ENCODE peak calls at places on chromosomes 16 and 17, in six cellular contexts. E, X, Y, B, J and P are unnamed samples. For H3K4me1, the result is how much of the 10 kb centered on the place peaks cover.

GRCh38 chr17:17693253-17693954 is 12.1 kb downstream of the RAI1 start:
- DNase-seq in E (peak), X (peak), Y (no peak), B (no peak), J (peak), P (peak)

GRCh38 chr17:44546711-44547606 is 10.3 kb upstream of the FZD2 start:
- DNase-seq in E (peak), X (no peak), Y (no peak), B (no peak), J (no peak), P (no peak)

GRCh38 chr17:28345420-28346198 is 10.0 kb downstream of the TNFAIP1 start:
- DNase-seq in E (peak), X (no peak), Y (peak), B (no peak), J (no peak), P (no peak)

GRCh38 chr17:3594056-3594810 is 15.0 kb downstream of the TRPV1 start:
- DNase-seq in E (peak), X (no peak), Y (peak), B (no peak), J (no peak), P (peak)

GRCh38 chr16:87145181-87146176 is 171.7 kb downstream of the C16orf95 start:
- DNase-seq in E (peak), X (no peak), Y (no peak), B (no peak), J (no peak), P (peak)

GRCh38 chr17:69361156-69361555 is 34.2 kb upstream of the ABCA5 start:
- DNase-seq in E (no peak), X (no peak), Y (no peak), B (no peak), J (no peak), P (no peak)

GRCh38 chr17:76720941-76721340 is 5.5 kb downstream of the JMJD6 start:
- DNase-seq in E (no peak), X (no peak), Y (no peak), B (no peak), J (no peak), P (no peak)

GRCh38 chr16:31128711-31129567 is 6.6 kb downstream of the PRSS8 start:
- DNase-seq in E (no peak), X (no peak), Y (no peak), B (no peak), J (no peak), P (no peak)

GRCh38 chr17:20142268-20142667 is 133.1 kb downstream of the SPECC1 start:
- DNase-seq in E (no peak), X (no peak), Y (no peak), B (no peak), J (no peak), P (no peak)

GRCh38 chr16:11570796-11571195 is 15.9 kb downstream of the LITAF start:
- DNase-seq in E (no peak), X (no peak), Y (no peak), B (no peak), J (no peak), P (no peak)

GRCh38 chr17:81717766-81718089 is 5.6 kb downstream of the SLC25A10 start:
- DNase-seq in E (no peak), X (no peak), Y (no peak), B (no peak), J (no peak), P (no peak)

GRCh38 chr17:47231866-47232265 is 21.8 kb upstream of the ITGB3 start:
- DNase-seq in E (no peak), X (no peak), Y (no peak), B (no peak), J (no peak), P (no peak)

GRCh38 chr17:29124135-29124930 is 55.9 kb downstream of the MYO18A start:
- DNase-seq in E (peak), X (no peak), Y (peak), B (no peak), J (peak), P (peak)

GRCh38 chr17:42537826-42538451 is 1.9 kb downstream of the NAGLU start:
- DNase-seq in E (no peak), X (no peak), Y (no peak), B (no peak), J (no peak), P (no peak)

GRCh38 chr17:39082482-39082881 is 69.0 kb downstream of the PLXDC1 start:
- DNase-seq in E (peak), X (no peak), Y (peak), B (no peak), J (no peak), P (no peak)

GRCh38 chr16:316741-317464 is 33.9 kb downstream of the PDIA2 start:
- DNase-seq in E (no peak), X (no peak), Y (no peak), B (no peak), J (no peak), P (peak)

GRCh38 chr16:14579266-14579665 is 50.8 kb downstream of the PARN start:
- DNase-seq in E (no peak), X (no peak), Y (no peak), B (no peak), J (no peak), P (no peak)

GRCh38 chr17:42071810-42072209 is 21.4 kb upstream of the C17orf113 start:
- DNase-seq in E (no peak), X (no peak), Y (no peak), B (no peak), J (no peak), P (no peak)

GRCh38 chr17:59859444-59860025 is 33.2 kb downstream of the TUBD1 start:
- DNase-seq in E (peak), X (no peak), Y (no peak), B (no peak), J (no peak), P (no peak)

GRCh38 chr16:61871837-61872777 is 164.1 kb downstream of the CDH8 start:
- DNase-seq in E (no peak), X (no peak), Y (no peak), B (no peak), J (peak), P (peak)

GRCh38 chr17:56994009-56994792 is 16.3 kb downstream of the SCPEP1 start:
- DNase-seq in E (peak), X (no peak), Y (no peak), B (no peak), J (no peak), P (no peak)

GRCh38 chr17:54754560-54754959 is 146.1 kb upstream of the TOM1L1 start:
- DNase-seq in E (no peak), X (no peak), Y (no peak), B (no peak), J (peak), P (peak)

GRCh38 chr17:11296994-11297393 is 56.0 kb downstream of the SHISA6 start:
- DNase-seq in E (no peak), X (no peak), Y (no peak), B (no peak), J (peak), P (peak)

GRCh38 chr17:978110-979093 is 1.2 kb downstream of the NXN start:
- DNase-seq in E (peak), X (no peak), Y (peak), B (no peak), J (peak), P (peak)

GRCh38 chr17:975321-975982 is 4.1 kb downstream of the NXN start:
- DNase-seq in E (no peak), X (no peak), Y (no peak), B (no peak), J (no peak), P (no peak)

GRCh38 chr17:976316-976715 is 3.3 kb downstream of the NXN start:
- DNase-seq in E (no peak), X (no peak), Y (no peak), B (no peak), J (no peak), P (no peak)

GRCh38 chr17:979211-979538 is 401 bp downstream of the NXN start:
- DNase-seq in E (no peak), X (no peak), Y (no peak), B (no peak), J (no peak), P (no peak)

GRCh38 chr17:977163-977562 is 2.4 kb downstream of the NXN start:
- DNase-seq in E (no peak), X (no peak), Y (no peak), B (no peak), J (peak), P (no peak)
- H3K4me1 ChIP-seq in E (under half), X (under half), Y (half or more), B (under half), J (under half), P (under half)

GRCh38 chr16:73049051-73049910 is 1.4 kb upstream of the ZFHX3 start:
- DNase-seq in E (no peak), X (peak), Y (no peak), B (no peak), J (no peak), P (no peak)

GRCh38 chr16:73048292-73049050 is 543 bp upstream of the ZFHX3 start:
- DNase-seq in E (peak), X (peak), Y (peak), B (no peak), J (peak), P (peak)

GRCh38 chr16:73047221-73047535 is 750 bp downstream of the ZFHX3 start:
- DNase-seq in E (peak), X (peak), Y (no peak), B (no peak), J (no peak), P (peak)

GRCh38 chr16:73047536-73048291 is at the start of gene ZFHX3:
- DNase-seq in E (peak), X (peak), Y (peak), B (peak), J (peak), P (peak)

DNA sequence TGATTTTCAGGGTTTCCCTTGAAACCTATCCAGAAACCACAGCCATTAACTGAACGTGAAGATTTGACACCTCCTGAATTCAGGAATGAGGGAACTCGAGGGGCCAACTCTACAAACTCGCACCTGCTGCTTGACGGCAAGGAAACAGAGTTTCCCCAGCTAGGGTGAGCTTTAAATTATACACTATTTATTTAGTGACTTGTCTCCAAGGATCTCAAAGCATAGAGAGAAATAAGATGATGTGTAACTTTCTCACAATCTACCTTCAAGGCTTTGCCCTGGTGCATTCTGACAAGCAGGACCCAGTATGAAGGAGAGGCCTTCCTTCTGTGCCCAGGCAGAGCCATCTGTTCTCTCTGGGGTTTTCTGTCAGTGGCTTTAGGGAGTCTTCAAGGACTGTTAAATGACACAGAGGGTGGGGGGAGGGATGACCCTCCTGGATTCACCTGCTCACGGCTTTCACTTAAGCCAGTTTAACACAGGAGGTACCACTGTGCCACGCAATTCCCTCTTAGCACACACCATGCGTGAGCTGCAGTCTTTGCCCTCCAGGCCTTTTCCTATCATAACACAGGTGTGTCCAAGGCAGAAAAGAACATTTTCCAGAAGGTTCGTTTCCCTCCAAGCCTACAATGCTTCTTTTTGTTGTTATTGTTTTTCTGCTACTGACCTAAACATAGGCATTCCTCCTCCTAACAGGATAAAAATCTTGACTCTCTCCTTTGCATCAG is 1.3 kb downstream of the ZFHX3 start:
- DNase-seq in E (no peak), X (peak), Y (no peak), B (no peak), J (no peak), P (no peak)
- H3K4me1 ChIP-seq in E (half or more), X (half or more), Y (half or more), B (under half), J (under half), P (under half)

GRCh38 chr16:82391690-82392089 is 221.7 kb upstream of the MPHOSPH6 start:
- DNase-seq in E (no peak), X (no peak), Y (no peak), B (no peak), J (no peak), P (no peak)
- H3K4me1 ChIP-seq in E (under half), X (under half), Y (under half), B (under half), J (under half), P (under half)

GRCh38 chr16:73067671-73068545 is 20.0 kb upstream of the ZFHX3 start:
- DNase-seq in E (no peak), X (no peak), Y (no peak), B (no peak), J (no peak), P (no peak)

GRCh38 chr16:73066927-73067670 is 19.2 kb upstream of the ZFHX3 start:
- DNase-seq in E (peak), X (no peak), Y (no peak), B (no peak), J (peak), P (no peak)

GRCh38 chr16:73065617-73066313 is 17.8 kb upstream of the ZFHX3 start:
- DNase-seq in E (peak), X (peak), Y (no peak), B (no peak), J (peak), P (peak)

GRCh38 chr16:73064996-73065349 is 17.0 kb upstream of the ZFHX3 start:
- DNase-seq in E (no peak), X (no peak), Y (no peak), B (no peak), J (no peak), P (no peak)

DNA sequence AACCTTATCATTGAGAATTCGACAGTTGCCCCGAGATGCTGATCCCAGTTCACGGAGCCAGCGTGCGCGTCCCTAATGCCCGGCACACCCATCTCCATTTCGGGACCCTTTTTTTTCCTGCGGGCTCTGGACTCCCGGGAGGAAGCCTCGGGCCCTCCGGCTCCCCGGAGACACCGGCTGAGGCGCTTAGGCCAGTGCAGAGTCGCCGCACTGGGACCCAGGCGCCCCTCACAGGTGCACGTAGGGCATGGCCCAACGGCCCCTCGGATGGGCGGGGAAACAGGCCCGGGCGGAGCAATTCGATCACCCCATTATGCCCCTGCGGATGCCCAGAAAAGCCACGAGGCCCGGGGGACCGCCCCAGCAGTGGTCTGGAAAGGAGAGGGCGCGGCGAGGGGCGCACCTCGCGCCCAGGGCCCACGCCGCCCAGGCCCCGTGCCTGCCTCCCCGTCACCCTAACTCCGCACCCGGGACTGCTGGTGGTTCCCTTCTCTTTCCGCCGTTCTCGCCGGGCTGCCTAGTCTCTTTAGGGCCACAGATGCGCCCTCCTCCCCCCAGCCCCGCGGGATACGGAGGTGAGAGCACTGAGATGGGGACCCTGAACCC is 18.5 kb upstream of the ZFHX3 start:
- DNase-seq in E (no peak), X (no peak), Y (no peak), B (no peak), J (peak), P (no peak)
- H3K4me1 ChIP-seq in E (under half), X (half or more), Y (half or more), B (under half), J (half or more), P (under half)

DNA sequence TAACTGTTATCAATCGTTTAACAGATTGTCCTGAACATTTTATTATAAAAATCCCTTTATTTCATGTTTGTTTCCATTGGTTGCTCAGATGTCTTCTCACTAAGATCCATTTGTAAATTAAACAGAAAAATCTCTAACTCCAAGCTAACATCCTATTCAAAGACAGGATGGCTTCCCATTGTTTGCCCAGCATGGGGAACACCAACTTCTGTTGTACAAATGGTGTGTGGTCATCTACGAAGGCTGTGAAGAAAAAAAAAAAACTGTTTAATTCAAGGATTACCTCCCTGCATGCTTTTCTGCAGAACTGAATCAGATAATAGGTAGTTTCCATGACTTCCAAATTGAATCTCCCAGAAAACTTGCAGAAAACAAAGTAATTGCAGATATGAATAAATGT is 7.9 kb downstream of the SALL1 start:
- DNase-seq in E (no peak), X (no peak), Y (no peak), B (no peak), J (peak), P (no peak)
- H3K4me1 ChIP-seq in E (half or more), X (under half), Y (under half), B (under half), J (half or more), P (under half)

DNA sequence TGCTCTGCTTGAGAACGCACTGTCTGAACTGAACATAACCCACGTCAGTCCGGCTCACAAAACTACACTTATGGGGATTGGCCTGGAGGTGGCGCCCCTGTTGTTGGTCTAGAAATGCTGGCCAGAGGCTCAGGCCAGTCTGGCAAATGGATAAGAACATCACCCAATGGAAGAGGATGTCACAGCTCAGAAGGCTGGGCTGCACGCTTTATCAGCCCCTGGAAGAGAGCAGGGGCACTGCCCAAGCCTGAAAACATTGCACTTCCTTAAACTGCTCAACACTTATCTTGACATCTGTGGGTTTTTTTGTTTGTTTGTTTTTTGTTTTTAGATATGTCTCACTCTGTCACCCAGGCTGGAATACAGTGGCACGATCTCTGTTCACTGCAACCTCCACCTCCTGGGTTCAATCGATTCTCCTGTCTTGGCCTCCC is 24.8 kb upstream of the BPTF start:
- DNase-seq in E (peak), X (peak), Y (peak), B (peak), J (peak), P (peak)
- H3K4me1 ChIP-seq in E (under half), X (under half), Y (under half), B (under half), J (under half), P (under half)

DNA sequence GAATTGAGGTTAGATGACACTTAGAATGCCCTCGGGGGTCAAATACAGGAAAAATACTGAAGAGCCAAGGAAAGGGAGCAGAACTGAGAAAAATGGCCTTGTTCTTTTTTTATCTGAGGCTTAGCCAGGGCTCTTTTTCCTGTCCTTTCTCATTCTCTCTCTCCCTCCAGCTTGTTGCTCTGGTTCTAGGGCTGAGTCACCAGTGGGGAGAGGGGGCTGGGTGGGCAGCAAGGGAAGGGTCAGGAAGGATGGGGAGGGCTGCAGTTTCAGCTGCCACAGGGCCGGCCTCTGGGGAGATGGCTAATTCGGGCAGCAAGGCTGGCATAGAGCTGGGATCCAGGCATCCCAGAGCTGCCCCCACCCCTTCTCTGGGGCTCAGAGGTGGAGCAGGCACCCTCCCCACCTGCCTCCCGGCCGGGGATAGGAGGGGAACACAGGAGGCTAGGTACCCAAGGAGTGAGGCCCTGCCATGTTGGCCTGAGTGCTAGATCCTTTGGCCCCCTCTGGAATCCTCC is 3.9 kb downstream of the ITGA3 start:
- DNase-seq in E (peak), X (peak), Y (no peak), B (no peak), J (no peak), P (no peak)
- H3K4me1 ChIP-seq in E (under half), X (half or more), Y (half or more), B (under half), J (under half), P (under half)